ENCODE peak calls at places on chromosomes 16 and 17, in five cellular contexts. One of them, this sample, is unnamed.

GRCh38 chr16:1474047-1474446 is 781 bp downstream of the CLCN7 start:
- DNase-seq in head of caudate nucleus: no peak
- DNase-seq in psoas muscle: no peak
- DNase-seq in effector memory CD4-positive, alpha-beta T cell: no peak
- DNase-seq in H9: no peak
- DNase-seq in this sample: no peak

GRCh38 chr16:78211951-78212350 is 112.5 kb downstream of the WWOX start:
- DNase-seq in psoas muscle: no peak
- DNase-seq in H9: peak
- DNase-seq in effector memory CD4-positive, alpha-beta T cell: no peak
- DNase-seq in head of caudate nucleus: no peak
- DNase-seq in this sample: no peak

GRCh38 chr16:4936181-4936990 is 562 bp downstream of the PPL start:
- DNase-seq in head of caudate nucleus: no peak
- DNase-seq in psoas muscle: peak
- DNase-seq in effector memory CD4-positive, alpha-beta T cell: no peak
- DNase-seq in H9: peak
- DNase-seq in this sample: no peak

GRCh38 chr16:3282103-3282746 is 1.1 kb upstream of the ZNF263 start:
- DNase-seq in effector memory CD4-positive, alpha-beta T cell: no peak
- DNase-seq in psoas muscle: no peak
- DNase-seq in head of caudate nucleus: no peak
- DNase-seq in H9: peak
- DNase-seq in this sample: no peak

GRCh38 chr16:30350134-30350871 is 4.8 kb downstream of the CD2BP2 start:
- DNase-seq in effector memory CD4-positive, alpha-beta T cell: no peak
- DNase-seq in head of caudate nucleus: no peak
- DNase-seq in psoas muscle: no peak
- DNase-seq in H9: no peak
- DNase-seq in this sample: no peak

GRCh38 chr17:74750327-74751069 is 2.1 kb downstream of the NHERF1 start:
- DNase-seq in H9: no peak
- DNase-seq in psoas muscle: peak
- DNase-seq in effector memory CD4-positive, alpha-beta T cell: no peak
- DNase-seq in head of caudate nucleus: peak
- DNase-seq in this sample: peak

GRCh38 chr17:29167393-29168078 is 12.7 kb downstream of the MYO18A start:
- DNase-seq in H9: no peak
- DNase-seq in effector memory CD4-positive, alpha-beta T cell: no peak
- DNase-seq in psoas muscle: no peak
- DNase-seq in head of caudate nucleus: no peak
- DNase-seq in this sample: no peak

GRCh38 chr17:76268991-76269981 is 4.1 kb downstream of the UBALD2 start:
- DNase-seq in H9: no peak
- DNase-seq in effector memory CD4-positive, alpha-beta T cell: no peak
- DNase-seq in psoas muscle: peak
- DNase-seq in head of caudate nucleus: no peak
- DNase-seq in this sample: no peak

GRCh38 chr17:66983414-66984021 is 19.0 kb downstream of the CACNG4 start:
- DNase-seq in head of caudate nucleus: peak
- DNase-seq in psoas muscle: no peak
- DNase-seq in effector memory CD4-positive, alpha-beta T cell: no peak
- DNase-seq in H9: no peak
- DNase-seq in this sample: no peak

GRCh38 chr16:4309833-4310266 is 6.0 kb upstream of the GLIS2 start:
- DNase-seq in psoas muscle: peak
- DNase-seq in head of caudate nucleus: no peak
- DNase-seq in effector memory CD4-positive, alpha-beta T cell: peak
- DNase-seq in H9: peak
- DNase-seq in this sample: no peak

GRCh38 chr16:68382296-68382718 is 66.0 kb downstream of the SMPD3 start:
- DNase-seq in head of caudate nucleus: no peak
- DNase-seq in psoas muscle: no peak
- DNase-seq in effector memory CD4-positive, alpha-beta T cell: no peak
- DNase-seq in H9: peak
- DNase-seq in this sample: no peak

GRCh38 chr16:57469917-57470470 is 7.5 kb downstream of the POLR2C start:
- DNase-seq in head of caudate nucleus: no peak
- DNase-seq in H9: peak
- DNase-seq in psoas muscle: no peak
- DNase-seq in effector memory CD4-positive, alpha-beta T cell: no peak
- DNase-seq in this sample: no peak

GRCh38 chr17:27631409-27631755 is 394 bp downstream of the LGALS9 start:
- DNase-seq in effector memory CD4-positive, alpha-beta T cell: no peak
- DNase-seq in H9: no peak
- DNase-seq in psoas muscle: no peak
- DNase-seq in head of caudate nucleus: no peak
- DNase-seq in this sample: no peak

GRCh38 chr17:27289856-27290255 is 4.1 kb upstream of the WSB1 start:
- DNase-seq in psoas muscle: no peak
- DNase-seq in head of caudate nucleus: no peak
- DNase-seq in effector memory CD4-positive, alpha-beta T cell: no peak
- DNase-seq in H9: no peak
- DNase-seq in this sample: no peak

GRCh38 chr17:77160032-77160876 is 19.5 kb downstream of the SEC14L1 start:
- DNase-seq in head of caudate nucleus: no peak
- DNase-seq in psoas muscle: no peak
- DNase-seq in effector memory CD4-positive, alpha-beta T cell: no peak
- DNase-seq in H9: no peak
- DNase-seq in this sample: no peak

GRCh38 chr16:65200857-65201256 is 79.0 kb upstream of the CDH11 start:
- DNase-seq in head of caudate nucleus: no peak
- DNase-seq in psoas muscle: no peak
- DNase-seq in effector memory CD4-positive, alpha-beta T cell: no peak
- DNase-seq in H9: no peak
- DNase-seq in this sample: no peak

GRCh38 chr17:78251773-78252103 is 20.3 kb downstream of the TMEM235 start:
- DNase-seq in effector memory CD4-positive, alpha-beta T cell: no peak
- DNase-seq in head of caudate nucleus: no peak
- DNase-seq in H9: no peak
- DNase-seq in psoas muscle: no peak
- DNase-seq in this sample: no peak

GRCh38 chr17:58371300-58371950 is 19.4 kb upstream of the SUPT4H1 start:
- DNase-seq in head of caudate nucleus: no peak
- DNase-seq in H9: no peak
- DNase-seq in psoas muscle: no peak
- DNase-seq in effector memory CD4-positive, alpha-beta T cell: no peak
- DNase-seq in this sample: no peak

GRCh38 chr17:47705536-47706481 is 11.8 kb downstream of the TBKBP1 start:
- DNase-seq in effector memory CD4-positive, alpha-beta T cell: no peak
- DNase-seq in head of caudate nucleus: no peak
- DNase-seq in H9: no peak
- DNase-seq in psoas muscle: no peak
- DNase-seq in this sample: no peak

GRCh38 chr17:51322390-51323029 is 62.2 kb downstream of the UTP18 start:
- DNase-seq in H9: peak
- DNase-seq in head of caudate nucleus: no peak
- DNase-seq in psoas muscle: no peak
- DNase-seq in effector memory CD4-positive, alpha-beta T cell: no peak
- DNase-seq in this sample: no peak

GRCh38 chr16:11133344-11133921 is 122.6 kb downstream of the SOCS1 start:
- DNase-seq in head of caudate nucleus: no peak
- DNase-seq in H9: peak
- DNase-seq in psoas muscle: peak
- DNase-seq in effector memory CD4-positive, alpha-beta T cell: no peak
- DNase-seq in this sample: no peak

GRCh38 chr17:3565143-3565542 is 7.5 kb upstream of the TRPV3 start:
- DNase-seq in psoas muscle: peak
- DNase-seq in head of caudate nucleus: no peak
- DNase-seq in effector memory CD4-positive, alpha-beta T cell: no peak
- DNase-seq in H9: no peak
- DNase-seq in this sample: no peak

GRCh38 chr16:29811170-29811895 is 660 bp upstream of the PRRT2 start:
- DNase-seq in H9: peak
- DNase-seq in psoas muscle: peak
- DNase-seq in head of caudate nucleus: peak
- DNase-seq in effector memory CD4-positive, alpha-beta T cell: peak
- DNase-seq in this sample: peak

GRCh38 chr16:66735891-66736290 is 15.5 kb downstream of the DYNC1LI2 start:
- DNase-seq in psoas muscle: no peak
- DNase-seq in head of caudate nucleus: no peak
- DNase-seq in effector memory CD4-positive, alpha-beta T cell: no peak
- DNase-seq in H9: no peak
- DNase-seq in this sample: no peak

GRCh38 chr17:32878211-32878610 is 1.3 kb upstream of the MYO1D start:
- DNase-seq in psoas muscle: peak
- DNase-seq in head of caudate nucleus: no peak
- DNase-seq in H9: no peak
- DNase-seq in effector memory CD4-positive, alpha-beta T cell: no peak
- DNase-seq in this sample: peak

GRCh38 chr17:33086041-33086440 is 94.4 kb downstream of the SPACA3 start:
- DNase-seq in head of caudate nucleus: no peak
- DNase-seq in H9: no peak
- DNase-seq in effector memory CD4-positive, alpha-beta T cell: no peak
- DNase-seq in psoas muscle: no peak
- DNase-seq in this sample: no peak

This sample was measured in posterior cingulate gyrus.